ENCODE peak calls at places on chromosomes 5 and 9, in ten cellular contexts. I is SJSA1; Y is uterus; W is ovary; D is hepatocyte; K is pancreas; T is mesenchymal stem cell; V is PC-3; B is CD4-positive, CD25-positive, alpha-beta regulatory T cell; P is transverse colon. L is an unnamed sample.

GRCh38 chr5:140042551-140043507 is at the start of gene NRG2:
- DNase-seq in I (peak; percentile 77), Y (peak; percentile 73), W (peak; percentile 69), D (peak; percentile 62), K (peak; percentile 83), T (peak; percentile 61), V (peak; percentile 53), B (peak; percentile 43), P (peak; percentile 63), L (peak; percentile 50)

GRCh38 chr5:126884269-126884819 is 107.4 kb downstream of the LMNB1 start:
- DNase-seq in I (no peak), Y (no peak), W (no peak), D (peak; percentile 45), K (no peak), T (peak; percentile 83), V (peak; percentile 94), B (no peak), P (no peak), L (no peak)

GRCh38 chr5:122996102-122996501 is 40.4 kb downstream of the PPIC start:
- DNase-seq in I (no peak), Y (no peak), W (no peak), D (no peak), K (no peak), T (no peak), V (no peak), B (no peak), P (no peak), L (no peak)

GRCh38 chr5:74164725-74165226 is 475.8 kb downstream of the ENC1 start:
- DNase-seq in I (no peak), Y (no peak), W (no peak), D (no peak), K (no peak), T (no peak), V (no peak), B (no peak), P (no peak), L (no peak)

GRCh38 chr5:3325206-3325605 is 270.4 kb upstream of the IRX1 start:
- DNase-seq in I (no peak), Y (no peak), W (no peak), D (peak; percentile 28), K (no peak), T (no peak), V (no peak), B (no peak), P (no peak), L (no peak)

GRCh38 chr5:179154346-179154990 is 94.3 kb downstream of the ZNF354C start:
- DNase-seq in I (no peak), Y (no peak), W (no peak), D (no peak), K (no peak), T (no peak), V (no peak), B (no peak), P (no peak), L (no peak)

GRCh38 chr9:10434412-10434811 is 178.4 kb downstream of the PTPRD start:
- DNase-seq in I (no peak), Y (no peak), W (no peak), D (no peak), K (no peak), T (no peak), V (no peak), B (no peak), P (no peak), L (no peak)

GRCh38 chr5:8839361-8840055 is 706.4 kb downstream of the SEMA5A start:
- DNase-seq in I (no peak), Y (no peak), W (no peak), D (no peak), K (no peak), T (no peak), V (no peak), B (no peak), P (no peak), L (no peak)

GRCh38 chr9:134395002-134395517 is 68.8 kb downstream of the RXRA start:
- DNase-seq in I (no peak), Y (no peak), W (no peak), D (no peak), K (no peak), T (no peak), V (no peak), B (no peak), P (no peak), L (no peak)

GRCh38 chr9:134393582-134394280 is 67.5 kb downstream of the RXRA start:
- DNase-seq in I (no peak), Y (no peak), W (no peak), D (no peak), K (no peak), T (no peak), V (no peak), B (no peak), P (no peak), L (no peak)

GRCh38 chr9:134396258-134396742 is 70.0 kb downstream of the RXRA start:
- DNase-seq in I (no peak), Y (no peak), W (no peak), D (no peak), K (no peak), T (no peak), V (no peak), B (peak; percentile 41), P (peak; percentile 51), L (no peak)

GRCh38 chr9:134396825-134397224 is 70.6 kb downstream of the RXRA start:
- DNase-seq in I (no peak), Y (no peak), W (no peak), D (no peak), K (no peak), T (no peak), V (no peak), B (peak; percentile 49), P (no peak), L (no peak)

GRCh38 chr9:134395727-134396257 is 69.5 kb downstream of the RXRA start:
- DNase-seq in I (no peak), Y (no peak), W (no peak), D (no peak), K (no peak), T (no peak), V (no peak), B (no peak), P (no peak), L (no peak)
- H3K27ac ChIP-seq in I (no peak overlapping the region), Y (no peak overlapping the region), W (no peak overlapping the region), D (no peak overlapping the region), K (no peak overlapping the region), T (no peak overlapping the region), V (no peak overlapping the region), B (peak overlapping the region; percentile 98), P (no peak overlapping the region), L (no peak overlapping the region)

GRCh38 chr5:151108566-151108965 is 27.7 kb upstream of the TNIP1 start:
- DNase-seq in I (no peak), Y (no peak), W (no peak), D (no peak), K (no peak), T (no peak), V (no peak), B (no peak), P (no peak), L (no peak)

GRCh38 chr5:151106509-151106908 is 25.7 kb upstream of the TNIP1 start:
- DNase-seq in I (no peak), Y (no peak), W (no peak), D (no peak), K (no peak), T (no peak), V (no peak), B (no peak), P (no peak), L (no peak)

GRCh38 chr5:151106073-151106472 is 25.2 kb upstream of the TNIP1 start:
- DNase-seq in I (no peak), Y (no peak), W (no peak), D (no peak), K (no peak), T (no peak), V (no peak), B (no peak), P (no peak), L (no peak)

GRCh38 chr5:151107084-151107483 is 26.2 kb upstream of the TNIP1 start:
- DNase-seq in I (no peak), Y (no peak), W (no peak), D (no peak), K (no peak), T (no peak), V (no peak), B (no peak), P (peak; percentile 67), L (no peak)

DNA sequence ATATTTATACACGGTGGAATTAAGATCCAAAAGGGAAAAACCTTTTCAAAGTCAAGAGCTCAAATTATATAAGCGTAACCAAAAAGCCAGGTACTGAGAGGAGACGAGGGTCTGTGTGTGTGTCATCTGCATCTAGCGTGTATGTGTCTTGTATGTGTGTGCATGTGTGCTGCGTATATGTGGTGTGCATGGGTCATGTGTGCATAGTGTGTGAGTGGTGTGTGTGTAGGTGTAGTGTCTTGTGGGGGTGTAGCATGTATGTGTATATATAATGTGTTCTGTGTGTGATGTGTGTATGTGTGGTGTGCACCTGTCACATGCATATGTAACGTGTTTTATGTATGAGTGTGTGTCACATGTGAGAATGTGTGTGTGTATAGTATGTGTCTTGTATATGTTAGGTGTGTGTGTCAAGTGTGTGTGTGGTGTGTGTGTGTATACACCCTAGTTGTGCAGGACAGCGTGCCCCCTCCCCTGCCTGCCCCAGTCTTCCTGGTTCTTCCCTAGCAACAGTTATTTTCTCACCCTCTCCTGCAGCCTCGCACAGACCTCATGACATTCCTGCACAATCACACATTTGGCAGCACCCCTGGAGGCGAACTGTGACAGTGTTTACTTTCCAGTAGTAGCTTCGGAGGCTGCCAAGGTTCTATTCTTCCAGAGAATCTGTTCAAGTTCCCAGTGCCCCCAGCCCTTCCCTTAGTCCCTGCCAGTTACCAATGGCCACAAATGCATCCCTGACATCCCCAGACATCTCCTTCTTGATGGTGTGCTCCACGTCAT is 27.1 kb upstream of the TNIP1 start:
- DNase-seq in I (no peak), Y (no peak), W (no peak), D (no peak), K (peak; percentile 67), T (no peak), V (peak; percentile 53), B (no peak), P (peak; percentile 67), L (no peak)
- H3K4me3 ChIP-seq in I (no peak overlapping the region), Y (no peak overlapping the region), W (no peak overlapping the region), D (no peak overlapping the region), K (no peak overlapping the region), T (no peak overlapping the region), V (no peak overlapping the region), B (no peak overlapping the region), P (no peak overlapping the region), L (no peak overlapping the region)

GRCh38 chr9:92032891-92033290 is 82.3 kb downstream of the SPTLC1 start:
- DNase-seq in I (no peak), Y (no peak), W (no peak), D (no peak), K (no peak), T (no peak), V (no peak), B (no peak), P (no peak), L (no peak)

GRCh38 chr9:92035687-92036410 is 79.4 kb downstream of the SPTLC1 start:
- DNase-seq in I (no peak), Y (peak; percentile 38), W (peak; percentile 65), D (peak; percentile 56), K (no peak), T (peak; percentile 94), V (no peak), B (no peak), P (peak; percentile 27), L (no peak)

GRCh38 chr9:92035146-92035545 is 80.1 kb downstream of the SPTLC1 start:
- DNase-seq in I (no peak), Y (no peak), W (no peak), D (no peak), K (no peak), T (peak; percentile 48), V (no peak), B (no peak), P (no peak), L (no peak)

GRCh38 chr9:92033991-92034390 is 81.2 kb downstream of the SPTLC1 start:
- DNase-seq in I (no peak), Y (no peak), W (no peak), D (no peak), K (no peak), T (no peak), V (no peak), B (no peak), P (no peak), L (no peak)

DNA sequence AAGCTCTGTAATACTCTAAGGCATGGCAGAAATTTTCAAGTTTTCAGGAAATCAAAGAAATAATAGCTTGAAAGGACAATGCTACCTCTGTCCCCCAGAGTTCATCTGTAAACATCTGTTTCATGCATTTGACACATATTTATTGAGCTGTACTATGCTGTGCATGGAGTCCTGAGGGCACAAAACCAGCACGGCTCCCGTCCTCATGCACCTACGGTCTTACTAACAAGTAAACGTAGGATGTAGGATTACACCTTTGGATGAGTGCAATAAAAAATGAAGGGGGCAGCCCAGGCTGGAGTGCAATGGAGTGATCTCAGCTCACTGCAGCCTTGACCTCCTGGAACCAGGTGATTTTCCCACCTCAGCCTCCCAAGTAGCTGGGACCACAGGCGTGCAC is 81.9 kb downstream of the SPTLC1 start:
- DNase-seq in I (no peak), Y (no peak), W (no peak), D (no peak), K (no peak), T (no peak), V (no peak), B (no peak), P (no peak), L (no peak)
- H3K36me3 ChIP-seq in I (peaks cover 24% of the 10 kb centered on the region), Y (no peaks in the 10 kb centered on the region), W (no peaks in the 10 kb centered on the region), D (no peaks in the 10 kb centered on the region), K (peaks cover 51% of the 10 kb centered on the region), T (peaks cover 43% of the 10 kb centered on the region), V (peaks cover 3% of the 10 kb centered on the region), B (peaks cover 68% of the 10 kb centered on the region), P (no peaks in the 10 kb centered on the region), L (peaks cover 18% of the 10 kb centered on the region)

GRCh38 chr9:71681708-71682268 is 86.5 kb downstream of the CEMIP2 start:
- DNase-seq in I (no peak), Y (no peak), W (no peak), D (peak; percentile 73), K (no peak), T (peak; percentile 82), V (peak; percentile 57), B (no peak), P (peak; percentile 22), L (no peak)
- H3K27ac ChIP-seq in I (peak overlapping the region; percentile 72), Y (peak overlapping the region; percentile 8), W (no peak overlapping the region), D (peak overlapping the region; percentile 80), K (no peak overlapping the region), T (peak overlapping the region; percentile 93), V (peak overlapping the region; percentile 70), B (no peak overlapping the region), P (peak overlapping the region; percentile 54), L (no peak overlapping the region)